ENCODE peak calls at places on chromosomes 7 and 10, in four cellular contexts. O, L, T and Q are unnamed samples.

GRCh38 chr7:374706-375490 is 84.9 kb downstream of the FOXL3 start:
- DNase-seq in O (peak), L (no peak), T (no peak), Q (no peak)

GRCh38 chr7:3217166-3217565 is 83.9 kb upstream of the SDK1 start:
- DNase-seq in T (no peak), O (no peak), L (no peak), Q (no peak)

GRCh38 chr7:26250239-26250638 is 41.4 kb upstream of the SNX10 start:
- DNase-seq in O (no peak), L (no peak), T (no peak), Q (no peak)

GRCh38 chr10:34031410-34031809 is 696.9 kb upstream of the NRP1 start:
- DNase-seq in T (no peak), L (no peak), O (no peak), Q (no peak)

GRCh38 chr7:142614116-142614515 is 135.2 kb upstream of the PRSS1 start:
- DNase-seq in O (no peak), T (no peak), L (no peak), Q (no peak)

GRCh38 chr10:15661574-15661973 is 58.1 kb downstream of the ITGA8 start:
- DNase-seq in L (no peak), T (no peak), O (no peak), Q (no peak)

GRCh38 chr10:35912615-35913170 is 270.6 kb upstream of the FZD8 start:
- DNase-seq in L (no peak), T (no peak), O (no peak), Q (no peak)

GRCh38 chr7:30682131-30683083 is at the start of gene CRHR2:
- DNase-seq in T (peak), L (no peak), O (peak), Q (no peak)

GRCh38 chr7:8378349-8379019 is 54.9 kb upstream of the NXPH1 start:
- DNase-seq in T (no peak), L (no peak), O (no peak), Q (no peak)
- TF ChIP-seq TCF7 in T (no peak), L (no peak), O (no peak), Q (no peak)

GRCh38 chr7:156928406-156928747 is 21.1 kb upstream of the NOM1 start:
- DNase-seq in O (no peak), T (no peak), L (no peak), Q (no peak)

GRCh38 chr7:156929789-156930539 is 19.5 kb upstream of the NOM1 start:
- DNase-seq in T (no peak), L (no peak), O (no peak), Q (no peak)

GRCh38 chr7:156927571-156928405 is 21.7 kb upstream of the NOM1 start:
- DNase-seq in L (no peak), T (no peak), O (no peak), Q (no peak)

GRCh38 chr7:156935250-156935649 is 14.3 kb upstream of the NOM1 start:
- DNase-seq in T (no peak), O (no peak), L (no peak), Q (no peak)

GRCh38 chr7:156932006-156932405 is 17.5 kb upstream of the NOM1 start:
- DNase-seq in T (no peak), O (no peak), L (no peak), Q (no peak)
- TF ChIP-seq TCF7 in T (no peak), O (no peak), L (no peak), Q (no peak)

GRCh38 chr7:82593780-82594179 is 150.2 kb upstream of the CACNA2D1 start:
- DNase-seq in T (no peak), L (no peak), O (no peak), Q (no peak)
- TF ChIP-seq TCF7 in T (no peak), L (no peak), O (no peak), Q (no peak)

GRCh38 chr7:80583901-80584300 is 54.5 kb upstream of the CD36 start:
- DNase-seq in L (no peak), T (no peak), O (no peak), Q (no peak)

GRCh38 chr7:80584778-80585177 is 53.7 kb upstream of the CD36 start:
- DNase-seq in T (no peak), O (no peak), L (peak), Q (no peak)

DNA sequence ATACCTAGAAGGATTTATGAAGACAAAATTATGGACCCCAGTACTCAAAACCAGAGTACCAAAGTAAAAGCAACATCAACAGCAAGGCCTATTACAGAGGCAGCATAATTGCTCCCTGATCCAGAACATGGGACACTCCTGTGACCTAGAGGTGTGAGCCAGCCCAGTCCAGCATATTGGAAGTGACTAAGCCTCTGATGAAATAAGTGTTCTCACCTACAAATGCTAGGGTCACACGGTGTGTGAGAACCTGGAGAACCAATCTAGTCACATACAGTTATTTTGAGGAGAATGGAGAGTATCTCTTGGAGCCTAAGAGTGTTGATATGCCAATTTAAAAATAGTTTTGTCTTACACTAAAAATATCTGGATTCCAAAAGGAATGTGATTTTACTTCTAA is 57.0 kb upstream of the CD36 start:
- DNase-seq in T (no peak), O (no peak), L (no peak), Q (no peak)
- TF ChIP-seq TCF7 in T (no peak), O (no peak), L (no peak), Q (no peak)

GRCh38 chr7:82745117-82745516 is 301.5 kb upstream of the CACNA2D1 start:
- DNase-seq in T (no peak), O (peak), L (no peak), Q (no peak)
- TF ChIP-seq TCF7 in T (no peak), O (no peak), L (no peak), Q (no peak)

GRCh38 chr7:45686441-45687184 is 112.4 kb downstream of the ADCY1 start:
- DNase-seq in T (no peak), O (peak), L (no peak), Q (no peak)

GRCh38 chr7:45683556-45684148 is 109.5 kb downstream of the ADCY1 start:
- DNase-seq in T (no peak), L (no peak), O (peak), Q (no peak)

GRCh38 chr7:45685619-45686240 is 111.6 kb downstream of the ADCY1 start:
- DNase-seq in L (no peak), T (no peak), O (peak), Q (no peak)

GRCh38 chr7:45682836-45683555 is 108.8 kb downstream of the ADCY1 start:
- DNase-seq in O (peak), L (no peak), T (no peak), Q (no peak)

DNA sequence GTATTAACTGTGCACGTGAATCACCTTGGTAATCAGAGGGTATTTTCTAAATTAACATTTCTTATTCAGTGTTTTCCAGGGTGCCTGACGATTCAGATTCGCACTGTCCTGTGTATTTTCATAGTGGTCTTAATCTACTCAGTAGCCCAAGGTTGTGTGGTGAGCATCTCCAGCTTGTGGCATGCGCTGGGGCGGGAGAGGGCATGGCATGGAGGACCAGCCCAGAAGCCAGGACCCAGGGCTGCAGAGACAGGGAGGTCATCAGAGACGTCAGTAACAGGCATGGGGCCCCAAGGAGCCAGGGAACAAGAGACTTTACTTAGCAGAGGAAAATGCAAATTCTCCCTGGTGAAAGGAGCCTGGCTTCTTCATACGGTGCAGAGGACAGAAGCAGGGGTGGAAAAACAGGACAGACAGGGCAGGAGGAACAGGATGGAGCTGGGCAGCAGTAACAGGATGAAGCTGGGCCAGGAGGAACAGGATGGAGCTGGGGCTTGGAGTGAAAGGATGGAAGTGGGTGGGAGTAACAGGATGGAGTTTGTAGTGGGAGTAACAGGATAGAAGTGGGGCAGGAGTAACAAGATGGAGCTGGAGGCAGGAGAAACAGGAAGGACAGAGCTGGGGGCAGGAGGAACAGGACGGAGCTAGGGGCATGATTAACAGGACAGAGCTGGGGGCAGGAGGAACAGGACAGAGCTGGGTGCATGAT is 110.9 kb downstream of the ADCY1 start:
- DNase-seq in O (peak), T (no peak), L (no peak), Q (no peak)
- TF ChIP-seq TCF7 in O (no peak), T (no peak), L (no peak), Q (no peak)

GRCh38 chr7:138834583-138834982 is 36.6 kb upstream of the ATP6V0A4 start:
- DNase-seq in T (no peak), L (no peak), O (no peak), Q (no peak)
- TF ChIP-seq TCF7 in T (no peak), L (no peak), O (no peak), Q (no peak)

DNA sequence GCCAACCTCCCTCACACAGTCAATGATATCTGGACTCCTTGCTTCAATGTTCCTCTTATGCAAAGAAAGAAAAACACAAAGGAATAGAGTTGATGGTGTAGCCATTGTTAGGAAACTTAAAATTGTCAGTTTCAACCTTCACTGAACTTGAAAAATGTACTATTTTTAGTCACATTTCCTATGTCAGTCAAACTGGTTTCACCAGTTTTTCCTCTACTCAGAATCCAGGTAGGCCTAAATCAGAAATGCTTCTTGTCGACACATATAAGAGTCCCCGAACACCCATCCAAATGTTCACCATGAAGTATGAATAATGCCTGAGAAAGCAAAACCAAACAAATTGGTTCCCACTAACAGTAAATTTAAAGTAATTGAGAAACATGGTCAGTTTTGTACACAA is 42.4 kb upstream of the ZMYND11 start:
- DNase-seq in L (no peak), O (no peak), T (no peak), Q (no peak)
- TF ChIP-seq TCF7 in L (no peak), O (no peak), T (no peak), Q (no peak)